ENCODE peak calls at places on chromosomes 5 and 9, in four cellular contexts. One of them, this sample, is unnamed.

GRCh38 chr5:139315056-139315455 is 21.5 kb downstream of the MATR3 start:
- DNase-seq in OCI-LY7: no peak
- DNase-seq in H9: no peak
- DNase-seq in SJSA1: no peak
- DNase-seq in this sample: no peak

GRCh38 chr5:168779333-168779732 is 200.2 kb upstream of the PANK3 start:
- DNase-seq in OCI-LY7: no peak
- DNase-seq in H9: no peak
- DNase-seq in SJSA1: no peak
- DNase-seq in this sample: no peak

GRCh38 chr5:11384441-11385250 is 519.6 kb downstream of the CTNND2 start:
- DNase-seq in OCI-LY7: no peak
- DNase-seq in H9: peak; percentile 39
- DNase-seq in SJSA1: no peak
- DNase-seq in this sample: no peak

GRCh38 chr5:127858116-127858784 is 155.1 kb downstream of the CCDC192 start:
- DNase-seq in OCI-LY7: no peak
- DNase-seq in H9: no peak
- DNase-seq in SJSA1: no peak
- DNase-seq in this sample: no peak

GRCh38 chr5:112885001-112885400 is 23.9 kb downstream of the SRP19 start:
- DNase-seq in OCI-LY7: no peak
- DNase-seq in H9: no peak
- DNase-seq in SJSA1: no peak
- DNase-seq in this sample: no peak

GRCh38 chr9:134681061-134681661 is 39.6 kb downstream of the COL5A1 start:
- DNase-seq in OCI-LY7: no peak
- DNase-seq in H9: no peak
- DNase-seq in SJSA1: no peak
- DNase-seq in this sample: no peak

GRCh38 chr5:31995011-31995410 is 179.1 kb downstream of the GOLPH3 start:
- DNase-seq in OCI-LY7: peak; percentile 94
- DNase-seq in H9: no peak
- DNase-seq in SJSA1: no peak
- DNase-seq in this sample: no peak

GRCh38 chr9:136577941-136578619 is 32.2 kb upstream of the NOTCH1 start:
- DNase-seq in OCI-LY7: no peak
- DNase-seq in H9: no peak
- DNase-seq in SJSA1: no peak
- DNase-seq in this sample: no peak

GRCh38 chr9:14987858-14988257 is 77.6 kb upstream of the FREM1 start:
- DNase-seq in OCI-LY7: no peak
- DNase-seq in H9: no peak
- DNase-seq in SJSA1: no peak
- DNase-seq in this sample: no peak

GRCh38 chr5:83729389-83729788 is 8.7 kb upstream of the HAPLN1 start:
- DNase-seq in OCI-LY7: no peak
- DNase-seq in H9: no peak
- DNase-seq in SJSA1: no peak
- DNase-seq in this sample: no peak

GRCh38 chr5:14238272-14238671 is 95.1 kb downstream of the TRIO start:
- DNase-seq in OCI-LY7: no peak
- DNase-seq in H9: no peak
- DNase-seq in SJSA1: no peak
- DNase-seq in this sample: no peak

GRCh38 chr9:97911528-97911927 is 10.8 kb downstream of the TRMO start:
- DNase-seq in OCI-LY7: no peak
- DNase-seq in H9: no peak
- DNase-seq in SJSA1: no peak
- DNase-seq in this sample: no peak

GRCh38 chr5:5158472-5158895 is 18.4 kb downstream of the ADAMTS16 start:
- DNase-seq in OCI-LY7: no peak
- DNase-seq in H9: no peak
- DNase-seq in SJSA1: no peak
- DNase-seq in this sample: no peak

GRCh38 chr5:83147593-83147992 is 70.2 kb downstream of the XRCC4 start:
- DNase-seq in OCI-LY7: no peak
- DNase-seq in H9: no peak
- DNase-seq in SJSA1: no peak
- DNase-seq in this sample: no peak

GRCh38 chr9:13279284-13280162 is at the start of gene MPDZ:
- DNase-seq in OCI-LY7: no peak
- DNase-seq in H9: peak; percentile 79
- DNase-seq in SJSA1: peak; percentile 74
- DNase-seq in this sample: no peak

GRCh38 chr5:33978307-33978706 is 6.2 kb downstream of the SLC45A2 start:
- DNase-seq in OCI-LY7: no peak
- DNase-seq in H9: no peak
- DNase-seq in SJSA1: no peak
- DNase-seq in this sample: no peak

GRCh38 chr9:97808415-97808814 is 44.6 kb upstream of the FOXE1 start:
- DNase-seq in OCI-LY7: no peak
- DNase-seq in H9: no peak
- DNase-seq in SJSA1: no peak
- DNase-seq in this sample: no peak

GRCh38 chr9:78443946-78444345 is 147.0 kb downstream of the PSAT1 start:
- DNase-seq in OCI-LY7: no peak
- DNase-seq in H9: no peak
- DNase-seq in SJSA1: no peak
- DNase-seq in this sample: no peak
- H3K9me3 ChIP-seq in OCI-LY7: no peaks in the 10 kb centered on the region
- H3K9me3 ChIP-seq in H9: no peaks in the 10 kb centered on the region
- H3K9me3 ChIP-seq in SJSA1: no peaks in the 10 kb centered on the region
- H3K9me3 ChIP-seq in this sample: no peaks in the 10 kb centered on the region

GRCh38 chr5:43941806-43942205 is 338.8 kb downstream of the NNT start:
- DNase-seq in OCI-LY7: no peak
- DNase-seq in H9: no peak
- DNase-seq in SJSA1: no peak
- DNase-seq in this sample: no peak
- H3K9me3 ChIP-seq in OCI-LY7: no peaks in the 10 kb centered on the region
- H3K9me3 ChIP-seq in H9: no peaks in the 10 kb centered on the region
- H3K9me3 ChIP-seq in SJSA1: no peaks in the 10 kb centered on the region
- H3K9me3 ChIP-seq in this sample: no peaks in the 10 kb centered on the region

GRCh38 chr9:18587988-18588387 is 114.0 kb downstream of the ADAMTSL1 start:
- DNase-seq in OCI-LY7: no peak
- DNase-seq in H9: no peak
- DNase-seq in SJSA1: no peak
- DNase-seq in this sample: no peak
- H3K9me3 ChIP-seq in OCI-LY7: no peaks in the 10 kb centered on the region
- H3K9me3 ChIP-seq in H9: no peaks in the 10 kb centered on the region
- H3K9me3 ChIP-seq in SJSA1: no peaks in the 10 kb centered on the region
- H3K9me3 ChIP-seq in this sample: no peaks in the 10 kb centered on the region

GRCh38 chr5:179079165-179079987 is 19.2 kb downstream of the ZNF354C start:
- DNase-seq in OCI-LY7: no peak
- DNase-seq in H9: no peak
- DNase-seq in SJSA1: no peak
- DNase-seq in this sample: no peak
- H3K9me3 ChIP-seq in OCI-LY7: peaks cover 24% of the 10 kb centered on the region
- H3K9me3 ChIP-seq in H9: peaks cover 90% of the 10 kb centered on the region
- H3K9me3 ChIP-seq in SJSA1: peaks cover 32% of the 10 kb centered on the region
- H3K9me3 ChIP-seq in this sample: peaks cover 42% of the 10 kb centered on the region

DNA sequence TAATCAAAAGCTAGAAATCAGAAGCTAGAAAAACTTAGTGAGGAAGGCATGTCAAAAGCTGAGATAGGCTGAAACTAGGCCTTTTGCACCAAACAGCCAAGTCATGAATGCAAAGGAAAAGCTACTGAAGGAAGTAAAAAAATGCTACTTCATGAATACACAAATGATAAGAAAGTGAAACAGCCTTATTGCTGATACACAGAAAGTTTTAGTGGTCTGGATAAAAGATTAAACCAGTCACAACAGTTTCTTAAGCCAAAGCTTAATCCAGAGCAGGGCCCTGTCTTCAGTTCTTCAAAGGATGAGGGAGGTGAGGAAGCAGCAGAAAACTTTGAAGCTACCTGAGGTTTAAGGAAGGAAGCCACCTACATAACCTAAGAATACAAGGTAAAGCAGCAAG is 102.5 kb upstream of the SH3GL2 start:
- DNase-seq in OCI-LY7: no peak
- DNase-seq in H9: no peak
- DNase-seq in SJSA1: no peak
- DNase-seq in this sample: no peak
- H3K9me3 ChIP-seq in OCI-LY7: no peaks in the 10 kb centered on the region
- H3K9me3 ChIP-seq in H9: no peaks in the 10 kb centered on the region
- H3K9me3 ChIP-seq in SJSA1: no peaks in the 10 kb centered on the region
- H3K9me3 ChIP-seq in this sample: no peaks in the 10 kb centered on the region

GRCh38 chr5:6847896-6848295 is 134.7 kb downstream of the TENT4A start:
- DNase-seq in OCI-LY7: no peak
- DNase-seq in H9: no peak
- DNase-seq in SJSA1: no peak
- DNase-seq in this sample: no peak
- H3K9me3 ChIP-seq in OCI-LY7: no peaks in the 10 kb centered on the region
- H3K9me3 ChIP-seq in H9: peaks cover 22% of the 10 kb centered on the region
- H3K9me3 ChIP-seq in SJSA1: no peaks in the 10 kb centered on the region
- H3K9me3 ChIP-seq in this sample: no peaks in the 10 kb centered on the region

GRCh38 chr5:76500633-76501393 is 97.7 kb downstream of the IQGAP2 start:
- DNase-seq in OCI-LY7: no peak
- DNase-seq in H9: no peak
- DNase-seq in SJSA1: no peak
- DNase-seq in this sample: no peak

GRCh38 chr5:76499528-76500161 is 96.6 kb downstream of the IQGAP2 start:
- DNase-seq in OCI-LY7: no peak
- DNase-seq in H9: no peak
- DNase-seq in SJSA1: no peak
- DNase-seq in this sample: no peak

GRCh38 chr5:76503929-76504328 is 100.8 kb downstream of the IQGAP2 start:
- DNase-seq in OCI-LY7: no peak
- DNase-seq in H9: no peak
- DNase-seq in SJSA1: no peak
- DNase-seq in this sample: no peak

DNA sequence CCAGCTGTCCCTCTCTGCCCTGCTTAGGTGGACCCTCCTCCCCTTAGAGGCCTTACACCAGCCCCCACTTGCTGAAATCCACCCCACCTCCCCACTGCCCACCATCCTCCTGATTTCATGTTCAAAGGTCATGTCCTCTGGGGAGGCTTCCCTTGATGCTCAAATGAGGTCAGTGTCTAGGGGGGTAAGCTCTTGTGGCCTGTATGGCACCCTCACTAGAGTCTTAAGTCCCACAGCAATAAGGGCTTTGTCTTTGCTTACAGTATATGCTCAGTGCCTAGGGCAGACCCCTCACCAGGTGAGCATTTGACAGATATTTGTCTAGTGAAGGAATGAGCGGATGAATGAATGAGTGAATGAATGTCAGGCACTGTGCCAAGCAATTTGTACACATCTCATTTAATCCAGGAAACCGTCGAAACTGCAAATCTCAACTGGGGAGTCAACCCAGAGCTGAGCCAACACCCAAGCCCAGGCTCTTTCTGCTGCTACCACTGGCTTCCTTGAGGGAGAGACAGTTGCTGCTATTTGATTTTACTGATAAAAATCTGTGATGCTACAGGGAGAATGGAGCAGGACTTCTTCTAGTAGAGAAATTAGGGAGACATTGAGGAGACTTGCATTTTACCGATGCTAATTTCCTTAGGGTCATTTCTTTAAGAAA is 101.9 kb downstream of the IQGAP2 start:
- DNase-seq in OCI-LY7: no peak
- DNase-seq in H9: no peak
- DNase-seq in SJSA1: no peak
- DNase-seq in this sample: no peak
- H3K9me3 ChIP-seq in OCI-LY7: no peaks in the 10 kb centered on the region
- H3K9me3 ChIP-seq in H9: no peaks in the 10 kb centered on the region
- H3K9me3 ChIP-seq in SJSA1: no peaks in the 10 kb centered on the region
- H3K9me3 ChIP-seq in this sample: no peaks in the 10 kb centered on the region

GRCh38 chr5:178772351-178772750 is 41.9 kb upstream of the ZNF354A start:
- DNase-seq in OCI-LY7: no peak
- DNase-seq in H9: no peak
- DNase-seq in SJSA1: no peak
- DNase-seq in this sample: no peak
- H3K9me3 ChIP-seq in OCI-LY7: no peaks in the 10 kb centered on the region
- H3K9me3 ChIP-seq in H9: no peaks in the 10 kb centered on the region
- H3K9me3 ChIP-seq in SJSA1: peaks cover 50% of the 10 kb centered on the region
- H3K9me3 ChIP-seq in this sample: no peaks in the 10 kb centered on the region

GRCh38 chr5:135120951-135121350 is 86.9 kb upstream of the PITX1 start:
- DNase-seq in OCI-LY7: no peak
- DNase-seq in H9: peak; percentile 70
- DNase-seq in SJSA1: no peak
- DNase-seq in this sample: no peak
- H3K9me3 ChIP-seq in OCI-LY7: no peaks in the 10 kb centered on the region
- H3K9me3 ChIP-seq in H9: no peaks in the 10 kb centered on the region
- H3K9me3 ChIP-seq in SJSA1: no peaks in the 10 kb centered on the region
- H3K9me3 ChIP-seq in this sample: no peaks in the 10 kb centered on the region